ENCODE peak calls at places on chromosomes 16 and 17, in eight cellular contexts. Q is Caco-2; N is neural progenitor cell; C is CD8-positive, alpha-beta T cell; U is endothelial cell of umbilical vein; P is CD4-positive, alpha-beta T cell; Z is colonic mucosa; D is uterus. Y is an unnamed sample.

GRCh38 chr17:18161226-18162094 is 22.2 kb upstream of the ALKBH5 start:
- DNase-seq in Q (no peak), N (no peak), C (no peak), U (no peak), P (no peak), Z (no peak), D (no peak), Y (no peak)

GRCh38 chr17:79852748-79853147 is 13.5 kb upstream of the CBX4 start:
- DNase-seq in Q (no peak), N (no peak), C (no peak), U (peak; percentile 66), P (no peak), Z (no peak), D (no peak), Y (no peak)

GRCh38 chr17:75442168-75443103 is 14.0 kb upstream of the TMEM94 start:
- DNase-seq in Q (peak; percentile 51), N (no peak), C (no peak), U (no peak), P (no peak), Z (no peak), D (no peak), Y (no peak)

GRCh38 chr17:19311421-19312215 is 50.9 kb downstream of the B9D1 start:
- DNase-seq in Q (no peak), N (no peak), C (no peak), U (peak; percentile 79), P (no peak), Z (no peak), D (no peak), Y (no peak)

GRCh38 chr16:52545544-52546262 is 1.2 kb downstream of the TOX3 start:
- DNase-seq in Q (no peak), N (peak; percentile 54), C (no peak), U (no peak), P (no peak), Z (no peak), D (no peak), Y (no peak)

GRCh38 chr17:8151641-8152111 is 528 bp downstream of the PER1 start:
- DNase-seq in Q (no peak), N (peak; percentile 66), C (peak; percentile 55), U (peak; percentile 62), P (peak; percentile 30), Z (peak; percentile 80), D (peak; percentile 93), Y (peak; percentile 77)

GRCh38 chr16:11535494-11535893 is 51.2 kb downstream of the LITAF start:
- DNase-seq in Q (no peak), N (no peak), C (no peak), U (no peak), P (no peak), Z (no peak), D (no peak), Y (no peak)

GRCh38 chr16:12300946-12301500 is 324.5 kb downstream of the SNX29 start:
- DNase-seq in Q (no peak), N (no peak), C (no peak), U (no peak), P (no peak), Z (no peak), D (peak; percentile 39), Y (no peak)

GRCh38 chr17:36949461-36949927 is 740 bp downstream of the AATF start:
- DNase-seq in Q (no peak), N (peak; percentile 50), C (no peak), U (no peak), P (no peak), Z (no peak), D (no peak), Y (no peak)

GRCh38 chr17:14310584-14310983 is 9.7 kb downstream of the HS3ST3B1 start:
- DNase-seq in Q (no peak), N (peak; percentile 7), C (no peak), U (no peak), P (no peak), Z (no peak), D (no peak), Y (no peak)

DNA sequence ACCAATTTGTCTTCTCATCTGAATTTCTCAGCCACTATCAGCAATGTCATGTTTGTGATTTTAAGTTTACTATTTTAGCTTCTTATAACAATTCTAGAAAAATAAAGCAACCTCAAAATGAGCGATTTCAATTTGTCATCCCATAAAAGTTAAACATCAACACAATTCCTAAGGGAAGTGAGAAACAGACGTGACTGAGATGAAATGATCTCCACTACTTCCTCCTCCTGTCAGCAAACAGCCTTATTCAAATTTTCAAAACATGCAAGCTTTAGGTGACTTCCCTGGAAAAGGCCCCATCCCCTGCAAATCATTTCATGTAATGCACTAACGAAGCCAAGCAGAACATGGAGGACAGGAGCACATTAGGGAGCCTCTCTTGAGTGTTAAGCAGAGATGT is 64.9 kb downstream of the ZNF652 start:
- DNase-seq in Q (no peak), N (no peak), C (no peak), U (no peak), P (no peak), Z (peak; percentile 22), D (no peak), Y (no peak)
- TF ChIP-seq CTCF in Q (no peak), N (no peak), C (no peak), U (no peak), P (no peak), Z (no peak), D (no peak), Y (no peak)

DNA sequence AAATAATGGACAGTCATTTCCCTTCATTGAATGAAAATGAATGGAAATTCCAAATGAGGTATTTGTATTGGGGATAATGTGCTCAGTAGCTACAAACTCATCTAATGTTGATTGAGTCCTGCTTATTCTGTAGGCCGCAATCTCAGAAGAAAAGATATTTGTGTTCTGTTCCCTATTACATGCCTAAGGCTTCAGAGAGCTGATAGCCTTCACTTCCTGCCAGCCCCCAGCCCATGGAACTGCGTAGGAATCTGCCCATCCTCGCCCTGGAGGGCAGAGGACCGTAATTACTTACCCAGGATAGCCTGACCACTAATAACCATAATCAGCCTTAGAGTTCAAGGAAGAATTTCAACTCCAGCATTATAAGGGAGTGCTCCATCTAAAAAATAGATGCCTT is 17.9 kb upstream of the SNTB2 start:
- DNase-seq in Q (no peak), N (no peak), C (no peak), U (no peak), P (no peak), Z (no peak), D (no peak), Y (no peak)
- TF ChIP-seq CTCF in Q (no peak), N (no peak), C (no peak), U (no peak), P (no peak), Z (no peak), D (no peak), Y (no peak)

DNA sequence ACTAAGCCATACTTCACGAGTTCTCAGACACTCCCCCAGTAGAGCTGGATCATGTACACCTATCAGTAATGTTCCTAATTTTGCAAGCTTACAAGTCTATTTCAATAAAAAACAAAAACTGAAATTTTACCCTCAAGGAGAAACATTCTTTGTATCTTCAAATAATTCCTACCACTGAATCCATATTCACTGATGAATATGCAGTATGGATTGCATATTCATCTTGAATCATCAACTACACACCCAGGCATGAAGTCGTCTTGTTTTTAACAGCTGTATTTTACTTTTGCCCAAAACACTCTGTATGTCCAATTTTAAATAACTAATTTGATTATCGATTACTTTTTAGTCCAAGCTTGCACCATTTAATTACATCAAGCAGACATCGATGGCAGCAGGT is 31.8 kb downstream of the ZDHHC7 start:
- DNase-seq in Q (no peak), N (no peak), C (no peak), U (no peak), P (no peak), Z (no peak), D (no peak), Y (no peak)
- TF ChIP-seq CTCF in Q (no peak), N (no peak), C (no peak), U (no peak), P (no peak), Z (no peak), D (no peak), Y (no peak)

GRCh38 chr16:2270070-2270462 is 2.1 kb upstream of the RNPS1 start:
- DNase-seq in Q (no peak), N (no peak), C (no peak), U (no peak), P (no peak), Z (no peak), D (no peak), Y (no peak)
- TF ChIP-seq CTCF in Q (no peak), N (no peak), C (no peak), U (no peak), P (no peak), Z (no peak), D (no peak), Y (no peak)